ENCODE peak calls at places on chromosomes 2 and 18, in four cellular contexts. Y is K562, P is GM12878, M is GM12891. J is an unnamed sample.
A peak's percentile ranks its signal among the peaks of the same experiment; 100 is the strongest.

GRCh38 chr2:135762530-135762929 is 20.9 kb downstream of the UBXN4 start:
- DNase-seq in Y (no peak), P (no peak), M (no peak), J (no peak)

GRCh38 chr2:85187069-85187468 is 53.9 kb downstream of the TCF7L1 start:
- DNase-seq in Y (no peak), P (no peak), M (no peak), J (no peak)

GRCh38 chr2:74440005-74440377 is 1.7 kb downstream of the RTKN start:
- DNase-seq in Y (no peak), P (no peak), M (no peak), J (no peak)

GRCh38 chr2:95389256-95390119 is 13.0 kb upstream of the FAHD2A start:
- DNase-seq in Y (peak; percentile 81), P (no peak), M (peak; percentile 87), J (peak; percentile 10)

GRCh38 chr18:40056085-40056484 is 1898.9 kb upstream of the PIK3C3 start:
- DNase-seq in Y (no peak), P (no peak), M (no peak), J (no peak)

GRCh38 chr2:45554073-45554742 is 56.9 kb downstream of the SRBD1 start:
- DNase-seq in Y (no peak), P (no peak), M (no peak), J (no peak)

GRCh38 chr2:218807626-218808025 is 24.0 kb downstream of the PRKAG3 start:
- DNase-seq in Y (no peak), P (no peak), M (no peak), J (no peak)

GRCh38 chr2:29262681-29263260 is 147.6 kb downstream of the CLIP4 start:
- DNase-seq in Y (no peak), P (no peak), M (no peak), J (no peak)

GRCh38 chr2:106193491-106193976 is 567 bp downstream of the UXS1 start:
- DNase-seq in Y (peak; percentile 41), P (no peak), M (peak; percentile 32), J (no peak)

GRCh38 chr2:200790185-200790584 is 21.5 kb upstream of the BZW1 start:
- DNase-seq in Y (no peak), P (no peak), M (no peak), J (no peak)

GRCh38 chr2:144834363-144834762 is 314.4 kb upstream of the ZEB2 start:
- DNase-seq in Y (peak; percentile 21), P (no peak), M (no peak), J (no peak)

GRCh38 chr2:128456281-128456680 is 137.6 kb upstream of the HS6ST1 start:
- DNase-seq in Y (no peak), P (no peak), M (no peak), J (no peak)

GRCh38 chr2:241933175-241933911 is 63.8 kb downstream of the RTP5 start:
- DNase-seq in Y (no peak), P (no peak), M (no peak), J (no peak)

GRCh38 chr2:234275515-234275914 is 221.4 kb downstream of the ARL4C start:
- DNase-seq in Y (no peak), P (no peak), M (no peak), J (no peak)

GRCh38 chr2:230825354-230825753 is 39.4 kb upstream of the ITM2C start:
- DNase-seq in Y (no peak), P (no peak), M (no peak), J (no peak)

GRCh38 chr2:33552758-33553461 is 46.2 kb downstream of the FAM98A start:
- DNase-seq in Y (no peak), P (no peak), M (no peak), J (no peak)

GRCh38 chr2:153163055-153163454 is 315.5 kb downstream of the RPRM start:
- DNase-seq in Y (no peak), P (no peak), M (peak; percentile 2), J (no peak)

GRCh38 chr2:86068098-86069047 is 37.3 kb downstream of the POLR1A start:
- DNase-seq in Y (no peak), P (no peak), M (no peak), J (no peak)

GRCh38 chr18:8005870-8006269 is 438.8 kb downstream of the PTPRM start:
- DNase-seq in Y (no peak), P (no peak), M (no peak), J (no peak)

GRCh38 chr2:127558911-127559310 is 23.4 kb downstream of the MYO7B start:
- DNase-seq in Y (no peak), P (no peak), M (no peak), J (no peak)

GRCh38 chr2:196234672-196235071 is 63.3 kb upstream of the STK17B start:
- DNase-seq in Y (peak; percentile 17), P (peak; percentile 47), M (no peak), J (peak; percentile 49)

GRCh38 chr2:165112133-165112573 is 91.7 kb downstream of the SCN3A start:
- DNase-seq in Y (no peak), P (no peak), M (no peak), J (no peak)

GRCh38 chr2:224175538-224175937 is 136.5 kb upstream of the SERPINE2 start:
- DNase-seq in Y (no peak), P (no peak), M (no peak), J (no peak)

GRCh38 chr2:181781082-181781786 is 100.9 kb upstream of the NEUROD1 start:
- DNase-seq in Y (peak; percentile 15), P (no peak), M (no peak), J (peak; percentile 25)

GRCh38 chr2:3179208-3179607 is 198.4 kb downstream of the EIPR1 start:
- DNase-seq in Y (no peak), P (no peak), M (no peak), J (no peak)

GRCh38 chr2:152078662-152079061 is 20.2 kb downstream of the CACNB4 start:
- DNase-seq in Y (no peak), P (peak; percentile 17), M (no peak), J (no peak)

GRCh38 chr2:10228611-10229365 is 73.9 kb upstream of the HPCAL1 start:
- DNase-seq in Y (no peak), P (no peak), M (no peak), J (no peak)

GRCh38 chr2:30871980-30872789 is 64.9 kb upstream of the CAPN13 start:
- DNase-seq in Y (no peak), P (no peak), M (no peak), J (no peak)

GRCh38 chr18:47800756-47801155 is 129.7 kb downstream of the SMAD2 start:
- DNase-seq in Y (no peak), P (no peak), M (no peak), J (no peak)

GRCh38 chr2:20430035-20430434 is 16.8 kb upstream of the RHOB start:
- DNase-seq in Y (no peak), P (no peak), M (no peak), J (no peak)

GRCh38 chr18:55421612-55422381 is 166.2 kb downstream of the TCF4 start:
- DNase-seq in Y (no peak), P (no peak), M (no peak), J (no peak)

GRCh38 chr18:12742453-12742852 is 39.6 kb downstream of the PSMG2 start:
- DNase-seq in Y (no peak), P (no peak), M (no peak), J (no peak)

GRCh38 chr2:166088634-166089033 is 39.2 kb downstream of the SCN1A start:
- DNase-seq in Y (no peak), P (no peak), M (no peak), J (no peak)

GRCh38 chr2:38554973-38555595 is 47.6 kb downstream of the HNRNPLL start:
- DNase-seq in Y (peak; percentile 28), P (no peak), M (no peak), J (no peak)

DNA sequence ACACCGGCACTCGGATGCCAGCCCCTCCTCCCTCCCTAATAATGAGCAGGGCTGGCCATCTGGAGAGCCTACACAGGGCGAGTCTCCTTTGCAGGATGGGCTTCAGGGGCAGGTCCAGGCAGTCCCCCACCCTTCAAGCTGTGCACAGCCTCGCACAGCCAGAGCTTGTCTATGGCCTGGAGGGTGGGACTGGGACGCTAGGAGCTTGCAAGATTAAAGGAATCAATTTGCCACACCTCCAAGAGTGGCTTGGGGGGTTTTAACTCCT is 43.9 kb upstream of the OTOF start:
- DNase-seq in Y (no peak), P (no peak), M (no peak), J (no peak)
- TF ChIP-seq SPI1 in Y (no peak), P (no peak), M (no peak), J (no peak)

GRCh38 chr2:188291617-188292445 is at the start of gene GULP1:
- DNase-seq in Y (peak; percentile 72), P (no peak), M (peak; percentile 5), J (no peak)
- TF ChIP-seq SPI1 in Y (no peak), P (no peak), M (no peak), J (no peak)

GRCh38 chr18:31302991-31303390 is 15.0 kb upstream of the DSG1 start:
- DNase-seq in Y (no peak), P (no peak), M (no peak), J (no peak)
- TF ChIP-seq SPI1 in Y (no peak), P (no peak), M (no peak), J (no peak)

GRCh38 chr2:15861898-15862297 is 78.5 kb upstream of the MYCN start:
- DNase-seq in Y (no peak), P (no peak), M (no peak), J (no peak)

GRCh38 chr2:15863089-15863488 is 77.3 kb upstream of the MYCN start:
- DNase-seq in Y (no peak), P (no peak), M (no peak), J (no peak)

GRCh38 chr2:15860051-15860663 is 80.2 kb upstream of the MYCN start:
- DNase-seq in Y (no peak), P (no peak), M (no peak), J (no peak)

GRCh38 chr2:15861172-15861822 is 79.1 kb upstream of the MYCN start:
- DNase-seq in Y (no peak), P (no peak), M (no peak), J (no peak)

DNA sequence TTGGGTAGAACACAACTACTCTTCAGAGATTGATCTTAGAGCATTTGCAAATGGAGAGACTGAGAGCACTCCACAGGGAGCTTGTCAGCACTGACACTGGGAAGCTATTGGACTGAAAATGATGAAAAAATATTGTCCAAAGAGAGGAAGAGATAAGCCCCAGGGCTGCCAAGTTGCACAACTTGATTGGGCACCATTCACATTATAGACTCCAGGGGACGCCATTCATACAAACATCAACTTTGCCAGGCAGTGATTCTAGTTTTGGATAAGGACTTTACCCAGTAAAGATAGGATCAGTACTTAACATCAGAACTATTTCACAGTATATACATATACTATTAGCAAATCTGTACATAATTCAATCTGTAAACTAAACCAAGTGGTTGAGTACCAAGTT is 79.6 kb upstream of the MYCN start:
- DNase-seq in Y (no peak), P (no peak), M (no peak), J (no peak)
- TF ChIP-seq SPI1 in Y (no peak), P (no peak), M (no peak), J (no peak)